ENCODE peak calls at places on chromosomes 6 and 20, in four cellular contexts. K is K562, E is HepG2, H is GM12878. Z is an unnamed sample.

GRCh38 chr6:2695464-2696095 is 55.1 kb downstream of the MYLK4 start:
- DNase-seq in K (no peak), E (peak; percentile 27), H (no peak), Z (peak; percentile 18)

GRCh38 chr6:104409913-104410312 is 449.8 kb downstream of the HACE1 start:
- DNase-seq in H (no peak), K (no peak), E (no peak), Z (no peak)

GRCh38 chr6:16222826-16223225 is 15.6 kb upstream of the GMPR start:
- DNase-seq in K (no peak), E (no peak), H (no peak), Z (no peak)

GRCh38 chr20:31661625-31662371 is 24.1 kb downstream of the COX4I2 start:
- DNase-seq in E (peak; percentile 76), K (peak; percentile 95), H (no peak), Z (peak; percentile 91)

GRCh38 chr6:84524636-84525035 is 239.8 kb downstream of the TBX18 start:
- DNase-seq in K (no peak), E (no peak), H (no peak), Z (no peak)

GRCh38 chr6:2231438-2231837 is 14.0 kb downstream of the GMDS start:
- DNase-seq in K (no peak), E (no peak), H (no peak), Z (no peak)

GRCh38 chr20:61806314-61806713 is 259.4 kb downstream of the TAF4 start:
- DNase-seq in H (no peak), K (no peak), E (no peak), Z (no peak)

GRCh38 chr20:36093025-36093803 is 61.3 kb upstream of the EPB41L1 start:
- DNase-seq in H (no peak), E (no peak), K (peak; percentile 60), Z (no peak)

GRCh38 chr6:89215391-89215790 is 1.8 kb downstream of the GABRR1 start:
- DNase-seq in K (no peak), E (no peak), H (no peak), Z (no peak)

GRCh38 chr6:128129679-128130078 is 228.8 kb upstream of the THEMIS start:
- DNase-seq in E (no peak), H (no peak), K (no peak), Z (no peak)

GRCh38 chr6:141261016-141261671 is 871.6 kb upstream of the GJE1 start:
- DNase-seq in K (no peak), H (no peak), E (no peak), Z (no peak)

GRCh38 chr6:1004885-1005635 is 306.8 kb upstream of the FOXQ1 start:
- DNase-seq in K (no peak), E (no peak), H (no peak), Z (no peak)

GRCh38 chr6:105272783-105273182 is 93.0 kb upstream of the POPDC3 start:
- DNase-seq in K (no peak), E (peak; percentile 18), H (no peak), Z (no peak)

GRCh38 chr20:1536893-1537730 is 20.4 kb downstream of the SIRPD start:
- DNase-seq in H (no peak), K (no peak), E (no peak), Z (no peak)

GRCh38 chr6:154229796-154230195 is 126.8 kb downstream of the IPCEF1 start:
- DNase-seq in E (no peak), H (no peak), K (no peak), Z (no peak)

GRCh38 chr6:36383608-36384007 is 3.9 kb downstream of the ETV7 start:
- DNase-seq in E (no peak), K (peak; percentile 36), H (no peak), Z (no peak)

GRCh38 chr20:2340823-2341222 is 39.9 kb upstream of the TGM6 start:
- DNase-seq in K (no peak), E (no peak), H (no peak), Z (no peak)

GRCh38 chr6:157487110-157487773 is 106.3 kb downstream of the ZDHHC14 start:
- DNase-seq in H (no peak), E (no peak), K (no peak), Z (no peak)

GRCh38 chr6:167112421-167112820 is 10.5 kb upstream of the CCR6 start:
- DNase-seq in H (no peak), E (no peak), K (no peak), Z (no peak)

GRCh38 chr6:8329592-8329991 is 105.8 kb downstream of the SLC35B3 start:
- DNase-seq in K (no peak), H (no peak), E (no peak), Z (no peak)

GRCh38 chr6:105838156-105838555 is 248.0 kb upstream of the PRDM1 start:
- DNase-seq in H (no peak), K (no peak), E (no peak), Z (no peak)

GRCh38 chr6:52356017-52356416 is 5.9 kb upstream of the PAQR8 start:
- DNase-seq in E (no peak), H (no peak), K (no peak), Z (no peak)

GRCh38 chr6:69305456-69305855 is 491.4 kb downstream of the LMBRD1 start:
- DNase-seq in K (no peak), H (no peak), E (no peak), Z (no peak)

GRCh38 chr6:48826884-48827701 is 636.0 kb downstream of the MMUT start:
- DNase-seq in K (no peak), E (no peak), H (no peak), Z (peak; percentile 6)

GRCh38 chr6:105835373-105835772 is 250.8 kb upstream of the PRDM1 start:
- DNase-seq in H (no peak), K (peak; percentile 60), E (peak; percentile 31), Z (peak; percentile 53)

GRCh38 chr6:105401247-105402089 is 1.4 kb downstream of the PREP start:
- DNase-seq in E (no peak), K (no peak), H (no peak), Z (no peak)

GRCh38 chr6:111757342-111757741 is 115.9 kb downstream of the FYN start:
- DNase-seq in E (no peak), K (no peak), H (no peak), Z (no peak)

GRCh38 chr20:9573598-9573997 is 59.2 kb downstream of the LAMP5 start:
- DNase-seq in K (no peak), E (no peak), H (no peak), Z (no peak)

GRCh38 chr6:140566706-140567330 is 1192.4 kb upstream of the CITED2 start:
- DNase-seq in K (no peak), H (no peak), E (no peak), Z (no peak)

GRCh38 chr6:28449056-28449455 is 5.8 kb upstream of the ZSCAN23 start:
- DNase-seq in H (no peak), K (no peak), E (no peak), Z (no peak)

GRCh38 chr20:63382551-63383300 is 21.6 kb upstream of the CHRNA4 start:
- DNase-seq in K (no peak), E (no peak), H (no peak), Z (no peak)

GRCh38 chr6:10262505-10262904 is 152.4 kb downstream of the TFAP2A start:
- DNase-seq in E (no peak), K (no peak), H (no peak), Z (no peak)
- TF ChIP-seq FOXK2 in E (no peak), K (no peak), H (no peak), Z (no peak)

DNA sequence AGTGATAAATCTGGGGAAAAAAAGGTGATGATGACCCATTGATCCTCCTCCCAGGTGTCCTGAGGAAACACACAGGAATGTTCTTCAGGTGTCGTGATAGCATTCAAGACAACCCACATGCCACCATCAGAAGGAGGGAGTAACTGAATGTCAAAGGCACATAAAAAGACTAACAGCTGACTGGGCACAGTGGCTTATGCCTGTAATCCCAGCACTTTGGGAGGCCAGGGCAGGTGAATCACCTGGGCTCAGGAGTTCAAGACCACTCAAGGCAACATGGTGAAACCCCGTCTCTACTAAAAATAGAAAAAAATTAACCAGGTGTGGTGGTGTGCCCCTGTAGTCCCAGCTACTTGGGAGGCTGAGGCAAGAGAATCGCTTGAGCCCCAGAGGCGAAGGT is 82.3 kb upstream of the CST7 start:
- DNase-seq in K (no peak), E (no peak), H (no peak), Z (no peak)
- TF ChIP-seq FOXK2 in K (no peak), E (no peak), H (no peak), Z (no peak)

GRCh38 chr6:13195826-13196225 is 132.5 kb downstream of the TBC1D7 start:
- DNase-seq in H (no peak), E (no peak), K (no peak), Z (no peak)

GRCh38 chr6:13189710-13190109 is 138.6 kb downstream of the TBC1D7 start:
- DNase-seq in K (no peak), H (no peak), E (peak; percentile 15), Z (no peak)

GRCh38 chr6:13190391-13190790 is 137.9 kb downstream of the TBC1D7 start:
- DNase-seq in E (no peak), K (no peak), H (no peak), Z (no peak)

GRCh38 chr6:13191461-13191860 is 136.9 kb downstream of the TBC1D7 start:
- DNase-seq in E (no peak), K (no peak), H (no peak), Z (no peak)

DNA sequence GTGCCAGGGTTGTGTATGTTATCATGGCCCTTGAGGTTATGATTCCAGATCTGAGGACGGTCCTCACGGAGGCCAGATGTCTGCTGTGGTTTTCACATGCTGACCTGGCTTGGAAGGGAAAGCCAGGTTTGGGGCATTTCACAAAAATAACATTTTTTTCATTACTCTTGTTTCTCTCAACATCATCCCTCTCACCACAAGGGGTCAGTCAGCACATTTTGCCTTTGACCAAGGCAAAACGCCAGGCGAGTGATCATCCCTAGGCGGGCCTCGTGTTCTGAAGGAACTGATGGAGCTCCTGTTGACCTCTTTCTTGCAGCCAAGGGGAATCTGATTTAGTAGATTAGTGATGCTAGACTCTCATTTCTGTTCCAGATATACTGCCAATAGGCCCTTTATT is 133.5 kb downstream of the TBC1D7 start:
- DNase-seq in H (no peak), E (peak; percentile 64), K (peak; percentile 59), Z (peak; percentile 61)
- TF ChIP-seq FOXK2 in H (no peak), E (no peak), K (no peak), Z (no peak)

DNA sequence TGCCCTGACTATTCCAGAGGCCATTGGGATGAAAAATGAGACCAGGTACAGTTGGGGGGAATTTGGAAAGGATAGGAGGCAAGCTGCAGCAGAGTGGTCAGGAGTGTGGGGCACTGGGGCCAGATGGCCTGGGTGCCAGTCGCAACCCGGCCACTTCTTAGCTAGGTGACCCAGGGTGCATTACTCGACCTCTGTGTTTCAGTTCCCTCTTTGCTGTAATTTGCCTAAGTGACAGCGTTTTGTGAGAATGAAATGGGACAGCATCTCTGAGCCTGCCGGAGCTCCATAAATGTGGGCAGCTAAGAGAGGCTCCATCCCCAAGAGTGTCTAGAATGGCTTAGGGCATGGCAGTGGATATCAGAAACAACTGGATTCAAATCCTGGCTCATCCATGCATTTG is 13.9 kb downstream of the LRFN2 start:
- DNase-seq in E (no peak), H (no peak), K (no peak), Z (no peak)
- TF ChIP-seq FOXK2 in E (no peak), H (no peak), K (no peak), Z (no peak)

DNA sequence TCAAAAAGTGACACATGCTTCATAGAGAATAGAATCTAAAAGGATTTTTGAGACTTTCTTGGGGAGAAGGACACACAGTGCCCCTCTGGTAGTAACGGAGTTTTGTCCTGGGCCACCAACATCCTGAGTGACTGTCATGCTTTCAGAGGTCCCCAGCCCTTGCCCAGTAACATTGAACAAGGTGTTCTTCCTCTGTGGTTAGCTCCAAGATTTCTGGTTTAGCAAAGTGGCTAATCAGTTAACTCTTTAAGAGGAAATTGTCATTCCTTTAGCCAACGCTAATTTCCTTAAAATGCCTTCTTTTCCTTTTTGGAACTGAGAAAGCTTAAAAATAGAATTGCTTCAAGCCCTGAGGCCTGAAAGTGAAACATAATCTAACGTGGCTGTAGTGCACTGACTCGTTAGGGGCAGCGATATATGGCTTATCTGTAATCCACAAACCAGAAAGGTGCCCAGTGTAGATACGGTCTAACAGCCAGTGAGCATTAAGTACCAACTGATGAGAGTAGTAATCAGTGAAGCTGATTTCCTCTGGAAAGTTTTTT is 7.8 kb downstream of the E2F3 start:
- DNase-seq in E (no peak), K (no peak), H (peak; percentile 75), Z (no peak)
- TF ChIP-seq FOXK2 in E (no peak), K (peak; percentile 10), H (no peak), Z (no peak)